ENCODE peak calls at places on chromosomes 3 and 15, in six cellular contexts. Q is HepG2, L is H1, P is SK-N-SH, E is K562, K is GM12878. Y is an unnamed sample.
A peak's percentile ranks its signal among the peaks of the same experiment; 100 is the strongest.

GRCh38 chr3:150635526-150635925 is 32.4 kb downstream of the SELENOT start:
- DNase-seq in Q (no peak), L (no peak), P (no peak), E (no peak), K (peak; percentile 26), Y (peak; percentile 17)

GRCh38 chr15:100009372-100009771 is 276.1 kb upstream of the LYSMD4 start:
- DNase-seq in Q (no peak), L (no peak), P (no peak), E (no peak), K (no peak), Y (no peak)

GRCh38 chr15:78204351-78205309 is 29.7 kb downstream of the ACSBG1 start:
- DNase-seq in Q (no peak), L (no peak), P (no peak), E (no peak), K (no peak), Y (no peak)

GRCh38 chr3:110846971-110847370 is 224.6 kb upstream of the NECTIN3 start:
- DNase-seq in Q (no peak), L (no peak), P (no peak), E (no peak), K (no peak), Y (no peak)

GRCh38 chr3:128426128-128426921 is 40.4 kb downstream of the DNAJB8 start:
- DNase-seq in Q (peak; percentile 35), L (no peak), P (peak; percentile 95), E (peak; percentile 83), K (no peak), Y (peak; percentile 30)

GRCh38 chr3:137988152-137988551 is 21.8 kb upstream of the CLDN18 start:
- DNase-seq in Q (peak; percentile 47), L (no peak), P (no peak), E (no peak), K (peak; percentile 89), Y (no peak)

GRCh38 chr3:7978104-7978457 is 523.5 kb upstream of the LMCD1 start:
- DNase-seq in Q (no peak), L (no peak), P (peak; percentile 42), E (no peak), K (no peak), Y (no peak)

GRCh38 chr15:68681836-68682235 is 103.0 kb downstream of the CORO2B start:
- DNase-seq in Q (no peak), L (no peak), P (no peak), E (no peak), K (no peak), Y (no peak)

GRCh38 chr3:50408445-50408953 is 49.2 kb upstream of the TMEM115 start:
- DNase-seq in Q (no peak), L (no peak), P (no peak), E (no peak), K (no peak), Y (no peak)

GRCh38 chr15:80875568-80875967 is 96.4 kb downstream of the CEMIP start:
- DNase-seq in Q (no peak), L (no peak), P (no peak), E (no peak), K (no peak), Y (no peak)

GRCh38 chr3:89375451-89375850 is 268.0 kb downstream of the EPHA3 start:
- DNase-seq in Q (no peak), L (no peak), P (no peak), E (no peak), K (no peak), Y (no peak)

GRCh38 chr3:11477286-11477935 is 166.3 kb downstream of the VGLL4 start:
- DNase-seq in Q (no peak), L (no peak), P (no peak), E (no peak), K (no peak), Y (no peak)

GRCh38 chr3:195105389-195105788 is 165.6 kb downstream of the XXYLT1 start:
- DNase-seq in Q (peak; percentile 90), L (no peak), P (no peak), E (no peak), K (no peak), Y (no peak)

GRCh38 chr15:99727733-99728132 is 5.5 kb downstream of the LYSMD4 start:
- DNase-seq in Q (no peak), L (no peak), P (peak; percentile 30), E (no peak), K (no peak), Y (no peak)

GRCh38 chr3:49134471-49135265 is 1.8 kb upstream of the LAMB2 start:
- DNase-seq in Q (peak; percentile 53), L (no peak), P (no peak), E (peak; percentile 38), K (no peak), Y (no peak)

GRCh38 chr3:141877911-141878310 is 1.5 kb downstream of the ATP1B3 start:
- DNase-seq in Q (no peak), L (no peak), P (no peak), E (no peak), K (no peak), Y (no peak)

GRCh38 chr3:195070321-195070720 is 200.6 kb downstream of the XXYLT1 start:
- DNase-seq in Q (no peak), L (no peak), P (no peak), E (no peak), K (no peak), Y (no peak)

GRCh38 chr3:86934851-86935250 is 56.1 kb downstream of the VGLL3 start:
- DNase-seq in Q (no peak), L (no peak), P (no peak), E (no peak), K (no peak), Y (no peak)

GRCh38 chr3:60226907-60227306 is 1024.3 kb downstream of the FHIT start:
- DNase-seq in Q (no peak), L (no peak), P (no peak), E (no peak), K (no peak), Y (no peak)

GRCh38 chr3:64743844-64744243 is 56.0 kb upstream of the ADAMTS9 start:
- DNase-seq in Q (no peak), L (no peak), P (no peak), E (no peak), K (no peak), Y (no peak)

GRCh38 chr3:42066516-42067181 is 24.5 kb upstream of the TRAK1 start:
- DNase-seq in Q (peak; percentile 48), L (no peak), P (peak; percentile 46), E (no peak), K (no peak), Y (no peak)

GRCh38 chr3:11624161-11624560 is 19.6 kb downstream of the VGLL4 start:
- DNase-seq in Q (no peak), L (no peak), P (no peak), E (no peak), K (no peak), Y (no peak)

GRCh38 chr3:87495946-87496345 is 219.6 kb upstream of the POU1F1 start:
- DNase-seq in Q (no peak), L (no peak), P (no peak), E (no peak), K (no peak), Y (no peak)

GRCh38 chr3:132290833-132291232 is 26.4 kb upstream of the ACP3 start:
- DNase-seq in Q (no peak), L (no peak), P (no peak), E (no peak), K (no peak), Y (peak; percentile 91)

GRCh38 chr15:74842581-74843444 is at the start of gene ULK3:
- DNase-seq in Q (peak; percentile 70), L (peak; percentile 89), P (peak; percentile 99), E (peak; percentile 94), K (no peak), Y (peak; percentile 90)

GRCh38 chr3:134250717-134251220 is at the start of gene RYK:
- DNase-seq in Q (peak; percentile 83), L (peak; percentile 34), P (peak; percentile 97), E (peak; percentile 83), K (no peak), Y (peak; percentile 54)

GRCh38 chr3:9942164-9942563 is 8.5 kb downstream of the CRELD1 start:
- DNase-seq in Q (no peak), L (no peak), P (no peak), E (no peak), K (no peak), Y (no peak)

GRCh38 chr3:46468758-46469600 is 4.3 kb upstream of the LTF start:
- DNase-seq in Q (no peak), L (no peak), P (no peak), E (no peak), K (no peak), Y (no peak)
- TF ChIP-seq GABPA in Q (no peak), L (no peak), P (no peak), E (no peak), K (no peak), Y (no peak)

DNA sequence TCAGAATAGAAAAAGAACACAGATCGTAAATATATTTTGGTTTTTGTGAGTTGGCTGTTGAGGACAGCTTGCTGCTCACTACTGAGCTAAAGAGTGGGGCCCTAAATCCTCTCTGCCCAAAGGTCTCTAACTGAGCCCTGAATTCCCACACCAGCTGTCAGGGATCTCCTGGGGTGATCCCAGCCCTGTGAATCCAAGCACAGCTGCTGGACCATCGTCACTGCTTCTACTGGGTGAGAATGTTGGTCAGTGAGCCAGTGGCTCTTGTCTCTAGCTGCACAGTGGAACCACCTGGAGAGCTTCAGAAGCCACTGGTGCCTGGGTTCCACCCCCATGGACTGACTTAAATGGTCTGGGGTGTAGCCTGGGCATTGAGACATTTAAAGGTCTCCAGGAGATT is 90.5 kb upstream of the IL12A start:
- DNase-seq in Q (no peak), L (no peak), P (no peak), E (no peak), K (no peak), Y (no peak)
- TF ChIP-seq GABPA in Q (no peak), L (no peak), P (no peak), E (no peak), K (no peak), Y (no peak)

DNA sequence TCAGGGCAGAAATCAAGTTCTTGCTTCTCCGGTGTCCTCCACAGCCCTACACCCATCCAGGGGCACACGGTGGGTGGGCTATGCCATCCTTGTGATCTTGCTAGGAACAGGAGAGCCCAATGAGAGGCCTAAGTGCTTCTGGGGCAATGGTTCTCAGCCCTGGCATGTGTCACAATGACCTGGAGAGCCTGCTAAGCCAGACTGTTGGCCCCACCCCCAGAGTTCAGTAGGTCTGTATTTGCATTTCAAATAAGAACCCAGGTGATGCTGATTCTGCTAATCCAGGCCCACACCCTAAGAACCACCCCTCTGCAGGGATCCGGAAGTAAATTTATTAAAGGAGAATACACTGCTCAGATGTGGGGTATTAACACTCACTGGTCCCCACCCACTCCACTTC is 57.9 kb downstream of the RORA start:
- DNase-seq in Q (no peak), L (no peak), P (no peak), E (no peak), K (no peak), Y (no peak)
- TF ChIP-seq GABPA in Q (no peak), L (no peak), P (no peak), E (no peak), K (no peak), Y (no peak)

DNA sequence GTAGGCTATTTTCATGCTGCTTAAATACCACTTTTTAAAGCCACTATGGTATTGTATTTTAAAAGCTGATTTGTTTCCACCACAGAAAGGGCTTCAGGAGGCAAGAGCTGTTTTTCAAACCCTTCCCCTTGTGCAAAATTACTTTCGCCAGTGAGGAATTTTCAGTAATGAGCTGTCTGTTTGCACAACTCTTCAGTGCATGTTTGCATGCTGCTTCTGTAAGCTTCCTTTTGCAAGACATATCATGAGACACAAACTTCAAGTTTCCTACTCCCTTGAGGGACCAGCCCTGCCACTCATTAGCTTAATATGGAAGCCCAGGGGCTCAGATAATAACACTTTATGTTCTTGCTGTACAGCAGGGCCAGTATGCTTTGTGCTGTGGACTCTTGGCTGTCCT is 105.5 kb upstream of the TNIK start:
- DNase-seq in Q (peak; percentile 24), L (no peak), P (no peak), E (no peak), K (no peak), Y (no peak)
- TF ChIP-seq GABPA in Q (no peak), L (no peak), P (no peak), E (no peak), K (no peak), Y (no peak)

GRCh38 chr3:14562441-14562840 is 22.3 kb upstream of the GRIP2 start:
- DNase-seq in Q (no peak), L (no peak), P (no peak), E (no peak), K (no peak), Y (no peak)
- TF ChIP-seq GABPA in Q (no peak), L (no peak), P (no peak), E (no peak), K (no peak), Y (no peak)